ENCODE peak calls at places on chromosome 17, in four cellular contexts. G is mesenchymal stem cell, I is neuronal stem cell, T is trophoblast cell. Z is an unnamed sample.

GRCh38 chr17:8436169-8436932 is 667 bp downstream of the NDEL1 start:
- DNase-seq in G (peak; percentile 71), I (peak; percentile 52), T (peak; percentile 46), Z (peak; percentile 79)

GRCh38 chr17:72618018-72618509 is 474.4 kb downstream of the SLC39A11 start:
- DNase-seq in G (no peak), I (no peak), T (peak; percentile 81), Z (no peak)

GRCh38 chr17:20263595-20263994 is 203.7 kb downstream of the LGALS9B start:
- DNase-seq in G (peak; percentile 48), I (no peak), T (no peak), Z (no peak)

GRCh38 chr17:63972796-63973195 is at the start of gene SCN4A:
- DNase-seq in G (no peak), I (no peak), T (no peak), Z (no peak)

GRCh38 chr17:43791589-43791988 is 11.4 kb downstream of the CFAP97D1 start:
- DNase-seq in G (peak; percentile 55), I (no peak), T (no peak), Z (peak; percentile 52)

GRCh38 chr17:8406174-8406573 is 8.5 kb upstream of the RNF222 start:
- DNase-seq in G (no peak), I (no peak), T (no peak), Z (no peak)

GRCh38 chr17:30278032-30278431 is 13.7 kb downstream of the BLMH start:
- DNase-seq in G (peak; percentile 54), I (peak; percentile 18), T (peak; percentile 23), Z (no peak)

GRCh38 chr17:80262291-80262690 is 1.6 kb downstream of the RNF213 start:
- DNase-seq in G (no peak), I (no peak), T (no peak), Z (no peak)

GRCh38 chr17:62626719-62627218 is 701 bp upstream of the MRC2 start:
- DNase-seq in G (peak; percentile 93), I (peak; percentile 70), T (peak; percentile 35), Z (peak; percentile 92)

GRCh38 chr17:57033296-57033695 is 51.8 kb upstream of the AKAP1 start:
- DNase-seq in G (no peak), I (no peak), T (no peak), Z (no peak)

GRCh38 chr17:47188266-47188665 is 829 bp downstream of the CDC27 start:
- DNase-seq in G (peak; percentile 85), I (peak; percentile 9), T (no peak), Z (no peak)

GRCh38 chr17:68089881-68090280 is 54.3 kb downstream of the KPNA2 start:
- DNase-seq in G (peak; percentile 70), I (no peak), T (peak; percentile 93), Z (no peak)

GRCh38 chr17:77400445-77400870 is 259.7 kb downstream of the SEC14L1 start:
- DNase-seq in G (no peak), I (no peak), T (no peak), Z (peak; percentile 81)

GRCh38 chr17:14471052-14471451 is 170.2 kb downstream of the HS3ST3B1 start:
- DNase-seq in G (peak; percentile 97), I (no peak), T (peak; percentile 45), Z (no peak)

GRCh38 chr17:63358111-63358839 is 87.8 kb downstream of the CYB561 start:
- DNase-seq in G (peak; percentile 51), I (no peak), T (no peak), Z (no peak)

GRCh38 chr17:56699186-56699895 is 105.8 kb downstream of the NOG start:
- DNase-seq in G (peak; percentile 99), I (peak; percentile 68), T (peak; percentile 98), Z (peak; percentile 92)

GRCh38 chr17:42428141-42428944 is 5.3 kb upstream of the CAVIN1 start:
- DNase-seq in G (peak; percentile 95), I (peak; percentile 53), T (peak; percentile 92), Z (peak; percentile 74)

GRCh38 chr17:62057696-62058095 is 7.4 kb downstream of the MED13 start:
- DNase-seq in G (no peak), I (no peak), T (no peak), Z (no peak)

GRCh38 chr17:75774988-75775668 is 9.5 kb upstream of the UNK start:
- DNase-seq in G (peak; percentile 54), I (no peak), T (peak; percentile 72), Z (peak; percentile 82)

GRCh38 chr17:2602597-2603017 is 9.2 kb downstream of the PAFAH1B1 start:
- DNase-seq in G (peak; percentile 49), I (no peak), T (no peak), Z (no peak)

GRCh38 chr17:82441686-82442487 is 8.7 kb downstream of the CYBC1 start:
- DNase-seq in G (no peak), I (no peak), T (peak; percentile 92), Z (peak; percentile 30)
- H2BK12ac ChIP-seq in G (no peak overlapping the region), I (no peak overlapping the region), T (no peak overlapping the region), Z (no peak overlapping the region)

DNA sequence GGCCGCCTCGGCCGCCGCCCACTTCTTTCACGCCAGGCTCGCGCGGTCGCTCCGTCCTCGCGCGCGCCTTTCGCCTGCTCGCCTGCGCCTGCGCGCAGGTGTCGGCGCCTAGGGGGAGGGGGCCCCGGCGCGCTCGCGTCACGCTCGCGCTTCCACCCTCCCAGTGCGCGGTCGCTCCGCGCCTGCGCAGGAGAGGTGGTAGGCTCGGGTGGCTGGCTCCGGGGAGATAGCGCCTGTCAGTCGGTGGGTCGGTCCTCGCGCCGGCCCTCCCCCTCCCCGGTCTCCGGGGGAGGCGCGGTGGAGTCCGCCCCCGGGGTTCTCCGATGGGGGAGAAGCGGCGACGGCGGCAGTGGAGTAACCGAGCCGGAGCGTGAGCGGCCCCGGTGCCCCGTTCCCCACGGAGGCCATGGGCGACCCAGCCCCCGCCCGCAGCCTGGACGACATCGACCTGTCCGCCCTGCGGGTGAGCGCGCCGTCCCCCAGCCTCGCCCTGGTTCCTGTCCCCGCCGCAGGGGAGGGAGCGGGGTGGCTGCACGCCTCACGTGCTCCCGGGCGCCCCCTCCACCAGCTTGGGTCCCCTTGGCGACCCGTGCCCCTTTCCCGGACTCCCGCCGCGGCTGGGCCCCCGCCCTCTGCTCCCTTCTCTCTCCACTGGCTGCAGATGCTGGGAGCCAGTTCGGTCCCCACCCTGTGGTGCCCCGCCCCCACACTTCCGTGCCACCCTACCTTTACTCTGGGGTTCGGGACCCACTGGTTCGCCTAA is at the start of gene MINK1:
- DNase-seq in G (peak; percentile 92), I (peak; percentile 90), T (peak; percentile 94), Z (peak; percentile 89)
- H2BK12ac ChIP-seq in G (peak within 1 kb of the TSS; percentile 69), I (no peak within 1 kb of the TSS), T (peak within 1 kb of the TSS; percentile 58), Z (no peak within 1 kb of the TSS)

DNA sequence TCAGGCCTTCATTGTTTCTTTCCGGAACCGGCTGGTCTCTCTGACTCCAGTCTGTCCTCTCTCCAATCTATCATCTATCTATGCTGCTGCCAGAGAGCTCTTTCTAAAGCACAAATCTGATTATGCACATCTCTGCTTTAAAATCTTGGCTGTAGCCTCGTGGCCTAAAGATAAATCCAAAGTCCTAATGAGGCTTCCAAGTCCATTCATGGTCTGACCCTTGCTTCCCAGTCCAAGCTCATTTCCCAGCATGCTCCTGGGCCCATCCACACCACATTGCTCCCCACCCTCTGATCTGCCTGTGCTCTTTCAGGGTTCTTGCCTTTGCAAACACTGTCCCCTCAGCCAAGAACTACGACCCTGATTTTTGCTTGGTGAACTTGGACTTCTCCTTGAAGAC is 21.5 kb upstream of the PHB1 start:
- DNase-seq in G (no peak), I (no peak), T (no peak), Z (no peak)
- H2BK12ac ChIP-seq in G (no peak overlapping the region), I (no peak overlapping the region), T (no peak overlapping the region), Z (no peak overlapping the region)

DNA sequence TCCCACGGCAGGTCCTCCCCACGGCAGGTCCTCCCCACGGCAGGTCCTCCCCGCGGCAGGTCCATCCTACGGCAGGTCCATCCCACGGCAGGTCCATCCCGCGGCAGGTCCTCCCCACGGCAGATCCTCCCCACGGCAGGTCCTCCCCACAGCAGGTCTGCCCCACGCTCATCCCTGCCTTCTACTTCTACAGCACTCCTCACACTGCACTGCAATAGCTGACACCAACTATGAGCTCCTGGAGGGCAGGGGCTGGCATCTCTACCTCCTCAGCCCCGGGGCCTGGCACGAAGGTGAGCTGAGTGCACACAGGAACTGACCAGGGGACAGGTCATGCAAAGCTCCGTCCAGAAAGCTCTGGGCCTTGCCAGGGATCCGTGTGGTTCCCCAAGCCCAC is 45.3 kb downstream of the RPH3AL start:
- DNase-seq in G (no peak), I (no peak), T (no peak), Z (no peak)
- H2BK12ac ChIP-seq in G (no peak overlapping the region), I (peak overlapping the region; percentile 36), T (no peak overlapping the region), Z (no peak overlapping the region)

Z was measured in H9.